ENCODE peak calls at places on chromosomes 11 and 22, in eight cellular contexts. X, F, M, D, I, V, H and S are unnamed samples.

GRCh38 chr11:74749965-74750296 is 1.3 kb downstream of the RNF169 start:
- DNase-seq in V (no peak), X (no peak), H (no peak), I (no peak), D (peak; percentile 14), F (no peak), M (no peak), S (no peak)

GRCh38 chr11:27933992-27934829 is 173.7 kb downstream of the KIF18A start:
- DNase-seq in H (peak; percentile 98), V (peak; percentile 82), X (no peak), M (peak; percentile 36), D (peak; percentile 81), F (peak; percentile 80), I (no peak), S (no peak)

GRCh38 chr11:2701898-2702434 is 2.2 kb upstream of the KCNQ1OT1 start:
- DNase-seq in D (no peak), V (no peak), H (no peak), M (no peak), X (no peak), F (peak; percentile 49), I (no peak), S (no peak)

GRCh38 chr11:34050536-34050935 is 995 bp upstream of the CAPRIN1 start:
- DNase-seq in H (no peak), M (no peak), V (no peak), D (no peak), I (no peak), F (no peak), X (no peak), S (no peak)

GRCh38 chr11:64132388-64132771 is 33.5 kb downstream of the MACROD1 start:
- DNase-seq in I (no peak), D (no peak), H (no peak), X (no peak), V (no peak), F (no peak), M (no peak), S (no peak)

GRCh38 chr22:25166266-25167056 is 33.2 kb upstream of the CRYBB3 start:
- DNase-seq in I (no peak), M (no peak), X (no peak), V (no peak), H (no peak), F (peak; percentile 52), D (no peak), S (no peak)

GRCh38 chr22:24416095-24416494 is 11.3 kb upstream of the ADORA2A start:
- DNase-seq in H (no peak), V (no peak), F (no peak), I (no peak), M (no peak), X (no peak), D (no peak), S (no peak)

GRCh38 chr11:122668562-122669090 is 13.1 kb downstream of the UBASH3B start:
- DNase-seq in X (peak; percentile 46), I (no peak), V (no peak), M (no peak), H (peak; percentile 34), F (no peak), D (peak; percentile 97), S (no peak)

GRCh38 chr11:78535920-78536319 is 38.7 kb downstream of the NARS2 start:
- DNase-seq in V (no peak), D (no peak), I (no peak), F (no peak), H (no peak), X (no peak), M (no peak), S (no peak)

GRCh38 chr22:32788884-32789624 is 12.5 kb upstream of the TIMP3 start:
- DNase-seq in X (no peak), M (no peak), H (no peak), D (no peak), V (peak; percentile 37), I (no peak), F (no peak), S (no peak)

GRCh38 chr22:30305906-30306628 is 16.8 kb upstream of the CASTOR1 start:
- DNase-seq in F (no peak), D (no peak), X (peak; percentile 58), I (no peak), M (no peak), V (no peak), H (no peak), S (no peak)

GRCh38 chr22:30307026-30307574 is 17.8 kb upstream of the CASTOR1 start:
- DNase-seq in V (no peak), X (no peak), M (no peak), F (no peak), D (no peak), H (no peak), I (no peak), S (no peak)

GRCh38 chr22:30306629-30307016 is 17.3 kb upstream of the CASTOR1 start:
- DNase-seq in F (no peak), D (no peak), V (no peak), H (no peak), X (no peak), I (no peak), M (no peak), S (no peak)

GRCh38 chr22:30304495-30305244 is 15.4 kb upstream of the CASTOR1 start:
- DNase-seq in H (no peak), X (no peak), I (no peak), D (peak; percentile 86), V (no peak), F (no peak), M (no peak), S (no peak)

GRCh38 chr22:30305519-30305905 is 16.2 kb upstream of the CASTOR1 start:
- DNase-seq in D (no peak), H (no peak), X (peak; percentile 66), I (no peak), F (no peak), V (no peak), M (no peak), S (peak; percentile 87)
- H3K4me3 ChIP-seq in D (peak overlapping the region; percentile 13), H (peak overlapping the region; percentile 5), X (no peak overlapping the region), I (no peak overlapping the region), F (no peak overlapping the region), V (no peak overlapping the region), M (no peak overlapping the region), S (no peak overlapping the region)

DNA sequence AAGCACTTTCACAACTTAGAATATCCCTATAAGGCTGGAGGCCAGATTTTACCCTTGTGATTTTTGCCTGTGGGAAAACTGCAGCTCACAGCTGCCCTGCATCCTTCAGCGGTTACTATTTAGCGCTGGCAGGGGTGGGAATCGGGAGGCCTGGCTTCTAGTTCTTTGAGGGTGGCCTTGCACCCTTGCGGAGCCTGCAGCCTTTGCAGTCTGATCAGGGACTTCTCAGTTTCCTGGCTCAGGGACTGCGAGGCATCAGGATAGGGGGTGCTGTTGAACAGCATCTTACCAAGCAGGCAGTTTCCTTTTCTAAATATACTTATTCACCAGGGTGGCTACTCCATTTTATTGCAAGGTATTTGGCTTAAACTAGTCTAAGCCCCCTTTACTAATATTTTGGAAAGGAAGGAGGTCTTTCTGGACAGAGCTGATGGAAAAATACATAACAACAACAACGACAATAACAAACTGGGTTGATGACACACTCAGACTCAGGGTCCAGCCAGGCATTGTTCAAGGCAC is 2.9 kb upstream of the APOA1 start:
- DNase-seq in V (peak; percentile 32), M (peak; percentile 58), F (peak; percentile 73), D (no peak), X (no peak), I (no peak), H (no peak), S (no peak)
- H3K4me1 ChIP-seq in V (peaks cover 8% of the 10 kb centered on the region), M (peaks cover 4% of the 10 kb centered on the region), F (peaks cover 39% of the 10 kb centered on the region), D (peaks cover 6% of the 10 kb centered on the region), X (no peaks in the 10 kb centered on the region), I (peaks cover 20% of the 10 kb centered on the region), H (peaks cover 8% of the 10 kb centered on the region), S (peaks cover 12% of the 10 kb centered on the region)

DNA sequence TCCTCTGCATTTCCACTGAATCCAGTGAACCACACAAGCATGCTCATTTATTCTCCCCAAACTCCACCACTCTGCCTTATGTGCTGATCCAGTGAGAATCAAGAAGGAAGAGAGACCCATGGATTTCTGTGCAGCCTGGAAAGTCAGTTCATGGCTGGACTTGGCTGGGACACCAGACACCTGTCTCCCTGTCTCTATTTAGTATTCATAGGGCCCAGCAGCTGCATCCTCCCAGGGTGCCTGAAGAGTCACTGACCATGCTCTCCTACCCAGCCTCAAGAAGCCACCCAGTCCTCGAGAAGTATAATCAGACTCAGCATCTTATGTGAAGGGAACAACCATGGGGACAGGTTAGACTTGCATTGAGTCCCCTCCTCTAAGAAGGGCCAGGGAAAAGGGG is 83.2 kb downstream of the ZNF280B start:
- DNase-seq in H (no peak), M (no peak), X (no peak), I (no peak), D (no peak), F (no peak), V (no peak), S (no peak)
- H3K27me3 ChIP-seq in H (peaks cover 36% of the 10 kb centered on the region), M (peaks cover 100% of the 10 kb centered on the region), X (no peaks in the 10 kb centered on the region), I (no peaks in the 10 kb centered on the region), D (peaks cover 16% of the 10 kb centered on the region), F (peaks cover 87% of the 10 kb centered on the region), V (peaks cover 1% of the 10 kb centered on the region), S (no peaks in the 10 kb centered on the region)

DNA sequence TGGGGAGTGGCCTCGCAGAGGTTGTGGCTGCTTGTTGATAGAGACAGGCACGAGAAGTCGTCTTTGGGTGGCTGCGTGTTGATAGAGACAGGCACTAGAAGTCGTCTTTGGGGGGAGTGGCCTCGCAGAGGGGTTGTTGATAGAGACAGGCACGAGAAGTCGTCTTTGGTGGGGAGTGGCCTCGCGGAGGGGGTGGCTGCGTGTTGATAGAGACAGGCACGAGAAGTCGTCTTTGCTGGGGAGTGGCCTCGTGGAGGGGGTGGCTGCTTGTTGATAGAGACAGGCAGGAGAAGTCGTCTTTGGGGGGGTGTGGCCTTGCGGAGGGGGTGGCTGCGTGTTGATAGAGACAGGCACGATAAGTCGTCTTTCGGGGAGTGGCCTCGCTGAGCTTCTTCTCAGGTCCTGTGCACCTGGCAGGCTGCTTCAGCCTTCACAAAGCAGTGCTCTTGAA is 328.8 kb downstream of the TBC1D22A start:
- DNase-seq in F (no peak), D (no peak), X (peak; percentile 36), H (no peak), V (no peak), I (no peak), M (peak; percentile 41), S (no peak)
- H3K4me3 ChIP-seq in F (peak overlapping the region; percentile 79), D (no peak overlapping the region), X (no peak overlapping the region), H (no peak overlapping the region), V (no peak overlapping the region), I (no peak overlapping the region), M (peak overlapping the region; percentile 62), S (peak overlapping the region; percentile 22)

GRCh38 chr11:72716291-72716690 is 35.9 kb downstream of the ARAP1 start:
- DNase-seq in I (no peak), X (no peak), V (peak; percentile 47), M (no peak), F (no peak), H (no peak), D (no peak), S (no peak)
- H3K4me1 ChIP-seq in I (peaks cover 29% of the 10 kb centered on the region), X (peaks cover 18% of the 10 kb centered on the region), V (peaks cover 8% of the 10 kb centered on the region), M (no peaks in the 10 kb centered on the region), F (no peaks in the 10 kb centered on the region), H (no peaks in the 10 kb centered on the region), D (peaks cover 6% of the 10 kb centered on the region), S (peaks cover 25% of the 10 kb centered on the region)